ENCODE peak calls at places on chromosomes 5 and 9, in seven cellular contexts. H is CD4-positive, CD25-positive, alpha-beta regulatory T cell; K is naive B cell; Z is sciatic nerve; D is Right ventricle myocardium inferior; N is effector memory CD8-positive, alpha-beta T cell; Y is activated naive CD4-positive, alpha-beta T cell treated with anti-CD3 and anti-CD28 coated beads, Interleukin-2, amount 50 U/mL, for 72 hours. P is an unnamed sample.

GRCh38 chr9:97768731-97769130 is 71.6 kb upstream of the XPA start:
- ATAC-seq in H (no peak), K (no peak), Z (no peak), D (no peak), N (no peak), Y (no peak), P (no peak)

GRCh38 chr5:132000677-132001453 is 10.6 kb downstream of the ACSL6 start:
- ATAC-seq in H (peak), K (no peak), Z (no peak), D (no peak), N (peak), Y (peak), P (no peak)

GRCh38 chr9:83964973-83965349 is 15.1 kb downstream of the HNRNPK start:
- ATAC-seq in H (peak), K (no peak), Z (no peak), D (peak), N (peak), Y (peak), P (peak)

GRCh38 chr9:96457266-96457665 is 7.3 kb downstream of the HABP4 start:
- ATAC-seq in H (no peak), K (no peak), Z (no peak), D (no peak), N (no peak), Y (no peak), P (no peak)

GRCh38 chr9:93064392-93065124 is 6.1 kb downstream of the SUSD3 start:
- ATAC-seq in H (peak), K (peak), Z (peak), D (peak), N (peak), Y (peak), P (peak)

GRCh38 chr5:142979636-142980035 is 209.5 kb downstream of the ARHGAP26 start:
- ATAC-seq in H (no peak), K (no peak), Z (no peak), D (no peak), N (no peak), Y (no peak), P (no peak)

GRCh38 chr5:53922508-53923498 is 362.4 kb downstream of the NDUFS4 start:
- ATAC-seq in H (no peak), K (no peak), Z (no peak), D (no peak), N (no peak), Y (no peak), P (no peak)

GRCh38 chr5:64149268-64149667 is 16.4 kb upstream of the RNF180 start:
- ATAC-seq in H (no peak), K (no peak), Z (no peak), D (no peak), N (no peak), Y (no peak), P (no peak)

GRCh38 chr5:85663708-85664031 is 954.1 kb upstream of the COX7C start:
- ATAC-seq in H (no peak), K (no peak), Z (no peak), D (no peak), N (no peak), Y (no peak), P (no peak)

GRCh38 chr9:83036043-83036442 is 26.9 kb downstream of the RASEF start:
- ATAC-seq in H (no peak), K (no peak), Z (no peak), D (no peak), N (no peak), Y (no peak), P (no peak)

GRCh38 chr5:159010611-159011497 is 88.9 kb downstream of the EBF1 start:
- ATAC-seq in H (no peak), K (peak), Z (peak), D (peak), N (no peak), Y (no peak), P (peak)

GRCh38 chr5:6273090-6273735 is 105.1 kb downstream of the MED10 start:
- ATAC-seq in H (no peak), K (no peak), Z (no peak), D (no peak), N (no peak), Y (no peak), P (no peak)

GRCh38 chr5:54756796-54757402 is 228.5 kb downstream of the ESM1 start:
- ATAC-seq in H (no peak), K (no peak), Z (no peak), D (no peak), N (no peak), Y (peak), P (peak)

GRCh38 chr5:67515020-67515689 is 318.6 kb upstream of the CD180 start:
- ATAC-seq in H (peak), K (no peak), Z (no peak), D (no peak), N (peak), Y (peak), P (no peak)

GRCh38 chr9:92720807-92721535 is 43.7 kb downstream of the BICD2 start:
- ATAC-seq in H (no peak), K (peak), Z (no peak), D (no peak), N (no peak), Y (no peak), P (no peak)

P was measured in esophagus mucosa.